ENCODE peak calls at places on chromosomes 3 and 15, in six cellular contexts. B is neural crest cell; M is CD4-positive, alpha-beta T cell; W is Calu3; E is HuH-7.5; U is HTR-8/SVneo. Y is an unnamed sample.

GRCh38 chr3:9201278-9201677 is 48.2 kb downstream of the SRGAP3 start:
- DNase-seq in M (no peak), E (no peak), W (no peak), U (no peak), B (no peak), Y (no peak)

GRCh38 chr3:128317101-128317697 is 149.5 kb downstream of the DNAJB8 start:
- DNase-seq in B (no peak), W (no peak), M (no peak), U (no peak), E (no peak), Y (no peak)

GRCh38 chr15:80152180-80152895 is 461 bp upstream of the FAH start:
- DNase-seq in E (peak), W (peak), M (peak), B (peak), U (peak), Y (peak)

GRCh38 chr15:31202953-31203352 is 101.4 kb upstream of the TRPM1 start:
- DNase-seq in B (no peak), W (no peak), M (peak), E (no peak), U (no peak), Y (no peak)

GRCh38 chr3:69902386-69902785 is 97.1 kb upstream of the SAMMSON start:
- DNase-seq in M (no peak), U (no peak), E (no peak), B (no peak), W (no peak), Y (no peak)

GRCh38 chr15:28003302-28004037 is 95.6 kb downstream of the OCA2 start:
- DNase-seq in M (no peak), W (no peak), U (no peak), B (no peak), E (no peak), Y (no peak)

GRCh38 chr15:89858661-89859458 is 34.9 kb downstream of the AP3S2 start:
- DNase-seq in U (no peak), M (no peak), B (no peak), W (no peak), E (peak), Y (no peak)

GRCh38 chr3:39148116-39149058 is 5.0 kb downstream of the CSRNP1 start:
- DNase-seq in W (no peak), U (no peak), M (no peak), B (no peak), E (no peak), Y (no peak)

GRCh38 chr3:64293121-64293520 is 67.9 kb upstream of the PRICKLE2 start:
- DNase-seq in M (no peak), E (no peak), W (no peak), U (no peak), B (no peak), Y (no peak)

GRCh38 chr3:149369991-149370866 is 7.2 kb downstream of the TM4SF1 start:
- DNase-seq in M (no peak), W (no peak), B (no peak), U (no peak), E (no peak), Y (no peak)

GRCh38 chr3:141015486-141015885 is 35.7 kb upstream of the SPSB4 start:
- DNase-seq in U (no peak), B (no peak), W (no peak), E (no peak), M (no peak), Y (no peak)

GRCh38 chr15:90165659-90166489 is 35.3 kb upstream of the SEMA4B start:
- DNase-seq in U (peak), E (peak), W (peak), M (no peak), B (no peak), Y (peak)

GRCh38 chr3:124800511-124801374 is 70.5 kb downstream of the UMPS start:
- DNase-seq in B (no peak), W (no peak), E (no peak), M (no peak), U (no peak), Y (no peak)

GRCh38 chr15:69627548-69628158 is 175.0 kb downstream of the RPLP1 start:
- DNase-seq in U (no peak), B (no peak), M (no peak), W (no peak), E (no peak), Y (no peak)

GRCh38 chr3:161854232-161854771 is 357.7 kb downstream of the OTOL1 start:
- DNase-seq in M (no peak), B (peak), W (peak), E (no peak), U (peak), Y (no peak)

GRCh38 chr3:97974996-97975395 is 2.8 kb upstream of the RIOX2 start:
- DNase-seq in W (no peak), U (no peak), E (no peak), B (no peak), M (no peak), Y (no peak)

GRCh38 chr15:92123848-92124631 is 269.6 kb upstream of the ST8SIA2 start:
- DNase-seq in M (no peak), U (no peak), E (no peak), B (no peak), W (no peak), Y (no peak)

GRCh38 chr3:121436641-121437040 is 109.1 kb downstream of the POLQ start:
- DNase-seq in B (no peak), U (no peak), M (no peak), E (no peak), W (no peak), Y (no peak)

GRCh38 chr3:149010504-149010951 is 19.2 kb downstream of the GYG1 start:
- DNase-seq in M (no peak), W (peak), E (no peak), B (no peak), U (no peak), Y (no peak)

GRCh38 chr3:131454501-131454900 is 48.3 kb downstream of the MRPL3 start:
- DNase-seq in M (no peak), W (no peak), U (no peak), B (no peak), E (no peak), Y (no peak)

GRCh38 chr3:179027326-179027900 is 44.2 kb downstream of the ZMAT3 start:
- DNase-seq in M (no peak), B (no peak), W (no peak), U (no peak), E (no peak), Y (peak)

GRCh38 chr3:104763007-104763406 is 603.7 kb upstream of the ALCAM start:
- DNase-seq in B (no peak), U (peak), E (no peak), M (no peak), W (no peak), Y (peak)

GRCh38 chr3:56379723-56380287 is 88.5 kb downstream of the ERC2 start:
- DNase-seq in E (no peak), M (no peak), U (no peak), W (no peak), B (no peak), Y (no peak)

GRCh38 chr3:131880948-131881347 is 153.9 kb downstream of the CPNE4 start:
- DNase-seq in U (no peak), M (no peak), W (no peak), E (no peak), B (no peak), Y (no peak)

GRCh38 chr3:196354151-196354550 is 16.0 kb upstream of the TM4SF19 start:
- DNase-seq in B (no peak), W (no peak), E (no peak), M (no peak), U (no peak), Y (no peak)